ENCODE peak calls at places on chromosomes 3 and 15, in five cellular contexts. One of them, this sample, is unnamed.

GRCh38 chr3:83033123-83033522 is 1271.7 kb upstream of the GBE1 start:
- DNase-seq in heart left ventricle: no peak
- DNase-seq in bronchial epithelial cell: no peak
- DNase-seq in T-helper 2 cell: no peak
- DNase-seq in amygdala: no peak
- DNase-seq in this sample: no peak

GRCh38 chr15:69593981-69594966 is 141.7 kb downstream of the RPLP1 start:
- DNase-seq in heart left ventricle: peak; percentile 63
- DNase-seq in bronchial epithelial cell: peak; percentile 90
- DNase-seq in T-helper 2 cell: no peak
- DNase-seq in amygdala: no peak
- DNase-seq in this sample: no peak

GRCh38 chr15:80749589-80749988 is 29.6 kb upstream of the CEMIP start:
- DNase-seq in heart left ventricle: no peak
- DNase-seq in bronchial epithelial cell: peak; percentile 80
- DNase-seq in T-helper 2 cell: no peak
- DNase-seq in amygdala: no peak
- DNase-seq in this sample: no peak

GRCh38 chr15:35998637-35999036 is 452.7 kb upstream of the DPH6 start:
- DNase-seq in heart left ventricle: no peak
- DNase-seq in bronchial epithelial cell: no peak
- DNase-seq in T-helper 2 cell: no peak
- DNase-seq in amygdala: no peak
- DNase-seq in this sample: no peak

GRCh38 chr3:74534611-74535010 is 79.8 kb downstream of the CNTN3 start:
- DNase-seq in heart left ventricle: no peak
- DNase-seq in bronchial epithelial cell: no peak
- DNase-seq in T-helper 2 cell: no peak
- DNase-seq in amygdala: no peak
- DNase-seq in this sample: no peak

GRCh38 chr3:134794950-134795775 is at the start of gene EPHB1:
- DNase-seq in heart left ventricle: peak; percentile 80
- DNase-seq in bronchial epithelial cell: peak; percentile 82
- DNase-seq in T-helper 2 cell: peak; percentile 51
- DNase-seq in amygdala: peak; percentile 76
- DNase-seq in this sample: peak; percentile 2

GRCh38 chr15:66170042-66170441 is 83.5 kb downstream of the MEGF11 start:
- DNase-seq in heart left ventricle: no peak
- DNase-seq in bronchial epithelial cell: no peak
- DNase-seq in T-helper 2 cell: no peak
- DNase-seq in amygdala: no peak
- DNase-seq in this sample: no peak

GRCh38 chr15:51751687-51752683 is 588 bp downstream of the TMOD2 start:
- DNase-seq in heart left ventricle: peak; percentile 44
- DNase-seq in bronchial epithelial cell: peak; percentile 44
- DNase-seq in T-helper 2 cell: no peak
- DNase-seq in amygdala: no peak
- DNase-seq in this sample: no peak

GRCh38 chr3:24302382-24302781 is 192.3 kb downstream of the THRB start:
- DNase-seq in heart left ventricle: no peak
- DNase-seq in bronchial epithelial cell: no peak
- DNase-seq in T-helper 2 cell: no peak
- DNase-seq in amygdala: no peak
- DNase-seq in this sample: no peak